ENCODE peak calls at places on chromosomes 6 and 20, in nine cellular contexts. X is bronchial epithelial cell, L is Calu3, P is tibial artery, K is heart left ventricle, Y is thoracic aorta, U is cardiac muscle cell, B is lower lobe of right lung, E is fibroblast of lung. V is an unnamed sample.

GRCh38 chr6:87407531-87407895 is 259 bp upstream of the CFAP206 start:
- DNase-seq in B (no peak), Y (no peak), E (peak; percentile 37), L (peak; percentile 44), K (no peak), P (no peak), X (peak; percentile 40), U (peak; percentile 57), V (no peak)

GRCh38 chr6:48068326-48069191 is 42.4 kb downstream of the PTCHD4 start:
- DNase-seq in E (peak; percentile 23), L (peak; percentile 13), U (no peak), B (no peak), X (no peak), K (peak; percentile 53), P (peak; percentile 60), Y (no peak), V (no peak)

GRCh38 chr6:166025149-166025898 is 142.3 kb downstream of the TBXT start:
- DNase-seq in E (peak; percentile 93), X (no peak), K (no peak), L (no peak), U (peak; percentile 85), B (peak; percentile 69), Y (no peak), P (no peak), V (peak; percentile 35)

GRCh38 chr20:38209736-38210405 is 44.8 kb upstream of the TGM2 start:
- DNase-seq in K (no peak), E (no peak), P (peak; percentile 68), X (peak; percentile 26), L (no peak), B (no peak), Y (no peak), U (no peak), V (no peak)

GRCh38 chr6:64580346-64580745 is 944.7 kb downstream of the PHF3 start:
- DNase-seq in L (no peak), U (peak; percentile 40), P (no peak), B (no peak), X (peak; percentile 88), K (no peak), Y (no peak), E (peak; percentile 4), V (peak; percentile 85)

GRCh38 chr20:11676618-11677289 is 240.9 kb upstream of the BTBD3 start:
- DNase-seq in K (peak; percentile 55), P (no peak), Y (no peak), B (no peak), L (peak; percentile 61), X (peak; percentile 35), U (peak; percentile 67), E (peak; percentile 26), V (peak; percentile 61)

GRCh38 chr6:25056130-25056529 is 120.4 kb upstream of the RIPOR2 start:
- DNase-seq in P (no peak), U (no peak), L (no peak), E (no peak), X (no peak), K (no peak), B (peak; percentile 56), Y (no peak), V (no peak)

GRCh38 chr20:57941121-57941522 is 231.3 kb upstream of the PMEPA1 start:
- DNase-seq in K (no peak), E (no peak), U (no peak), L (peak; percentile 69), B (no peak), Y (no peak), X (no peak), P (no peak), V (no peak)

GRCh38 chr6:30830438-30830837 is 53.9 kb upstream of the DDR1 start:
- DNase-seq in X (no peak), B (no peak), L (no peak), U (no peak), E (no peak), K (no peak), P (no peak), Y (no peak), V (no peak)

GRCh38 chr6:137926207-137926731 is 59.2 kb downstream of the TNFAIP3 start:
- DNase-seq in X (peak; percentile 92), L (peak; percentile 32), B (no peak), P (no peak), Y (no peak), U (peak; percentile 69), E (peak; percentile 97), K (no peak), V (peak; percentile 58)

GRCh38 chr6:130700397-130700796 is 126.8 kb upstream of the SMLR1 start:
- DNase-seq in K (no peak), E (no peak), U (no peak), X (no peak), P (no peak), L (no peak), B (no peak), Y (no peak), V (no peak)

GRCh38 chr6:158157064-158157764 is 10.8 kb downstream of the SERAC1 start:
- DNase-seq in L (no peak), X (no peak), K (no peak), U (no peak), E (no peak), B (no peak), P (no peak), Y (no peak), V (no peak)

GRCh38 chr20:43925786-43926185 is 11.1 kb downstream of the TOX2 start:
- DNase-seq in K (no peak), X (no peak), L (peak; percentile 46), B (no peak), Y (no peak), P (no peak), U (peak; percentile 64), E (peak; percentile 59), V (peak; percentile 45)

GRCh38 chr6:36616888-36617521 is 22.8 kb downstream of the SRSF3 start:
- DNase-seq in P (peak; percentile 64), Y (no peak), E (peak; percentile 63), B (peak; percentile 71), L (peak; percentile 84), U (no peak), K (peak; percentile 74), X (peak; percentile 98), V (peak; percentile 99)

GRCh38 chr6:5514353-5514752 is 253.0 kb downstream of the FARS2 start:
- DNase-seq in U (no peak), P (no peak), Y (no peak), E (no peak), K (no peak), L (no peak), X (no peak), B (no peak), V (no peak)

GRCh38 chr20:36465109-36466080 is 75.9 kb upstream of the MYL9 start:
- DNase-seq in K (no peak), Y (no peak), X (peak; percentile 79), P (peak; percentile 68), U (peak; percentile 55), B (no peak), E (peak; percentile 89), L (peak; percentile 41), V (peak; percentile 80)

DNA sequence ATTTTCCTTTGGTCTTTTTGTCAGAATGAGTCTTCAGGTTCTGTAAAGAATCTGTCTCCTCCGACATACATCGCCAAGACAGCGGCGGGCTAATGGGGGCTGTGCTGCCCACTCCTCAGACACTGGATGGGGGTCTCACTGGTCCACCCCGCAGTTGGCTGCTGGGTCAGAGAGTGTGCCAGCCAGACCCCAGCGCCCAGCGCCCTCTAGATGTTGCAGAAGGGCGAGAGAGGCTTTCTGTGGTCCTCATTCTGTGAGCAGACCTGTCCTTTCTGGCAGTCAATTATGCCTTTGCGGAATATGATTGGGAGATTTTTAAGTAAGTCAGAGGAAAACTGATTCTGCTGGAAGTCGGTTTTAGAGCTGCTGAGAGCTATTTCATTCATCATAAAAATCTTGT is 7.8 kb upstream of the CCR6 start:
- DNase-seq in P (no peak), B (no peak), K (no peak), E (no peak), U (no peak), Y (no peak), L (no peak), X (no peak), V (no peak)
- TF ChIP-seq CTCF in P (no peak), B (no peak), K (no peak), E (no peak), U (peak; percentile 4), Y (no peak), L (no peak), X (no peak), V (no peak)

DNA sequence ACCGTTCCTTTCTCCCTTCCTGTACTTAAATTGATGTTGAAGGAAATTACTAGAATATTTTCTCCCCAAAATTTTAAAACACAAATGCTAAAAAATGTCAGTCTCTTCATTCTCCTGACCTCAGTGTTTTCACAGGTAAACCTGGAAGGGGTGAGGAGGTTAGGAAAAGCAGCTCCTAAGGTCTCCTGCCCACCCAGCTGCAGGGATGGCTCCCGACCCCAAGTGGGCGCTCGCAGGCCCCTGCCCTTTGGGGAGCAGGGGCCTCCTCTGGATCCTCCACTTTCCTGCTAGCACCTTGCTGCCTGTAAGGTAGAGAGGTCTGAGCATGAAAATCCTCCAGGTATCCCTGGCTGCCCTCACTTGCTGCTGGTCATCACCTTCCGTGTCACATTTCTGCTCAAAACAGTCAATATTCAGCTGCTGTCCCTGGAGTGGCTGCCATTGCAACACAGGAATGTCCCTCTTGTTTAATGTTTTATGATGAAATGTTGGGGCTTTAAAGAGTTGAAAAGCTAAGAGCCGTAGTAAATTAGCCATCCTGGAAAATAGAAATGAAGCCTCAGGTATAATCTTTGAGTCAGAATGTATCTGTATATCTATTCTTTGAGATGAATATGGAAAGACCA is 10.9 kb upstream of the HSP90AB1 start:
- DNase-seq in X (no peak), P (no peak), U (no peak), E (no peak), B (peak; percentile 31), Y (no peak), L (no peak), K (no peak), V (no peak)
- TF ChIP-seq CTCF in X (no peak), P (no peak), U (no peak), E (no peak), B (no peak), Y (no peak), L (no peak), K (no peak), V (no peak)

DNA sequence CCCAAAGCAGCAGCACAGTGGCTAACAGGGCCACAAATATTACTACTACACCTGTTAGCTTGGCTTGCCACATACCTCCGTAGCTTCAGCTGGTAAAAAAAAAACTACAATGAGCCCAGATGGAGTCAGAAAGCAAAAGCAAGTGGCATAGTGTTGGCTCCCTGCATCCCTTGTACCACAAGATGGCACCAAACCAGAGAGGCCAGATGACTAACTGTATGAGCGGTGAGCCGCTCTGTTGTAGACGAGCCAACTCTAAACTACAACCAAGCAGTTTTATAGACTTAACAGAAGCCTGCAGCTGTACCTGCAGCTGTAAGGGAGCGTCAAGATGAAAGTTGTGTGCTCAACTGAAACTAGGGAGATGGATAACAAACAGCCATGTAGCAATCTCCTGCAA is 84.5 kb upstream of the MCHR2 start:
- DNase-seq in Y (no peak), B (no peak), U (peak; percentile 41), K (no peak), P (no peak), L (peak; percentile 55), E (peak; percentile 46), X (peak; percentile 37), V (peak; percentile 77)
- TF ChIP-seq CTCF in Y (no peak), B (no peak), U (peak; percentile 49), K (no peak), P (no peak), L (peak; percentile 38), E (peak; percentile 38), X (peak; percentile 70), V (peak; percentile 41)

GRCh38 chr6:1479095-1479494 is 89.7 kb downstream of the FOXF2 start:
- DNase-seq in K (no peak), Y (no peak), X (no peak), B (no peak), E (peak; percentile 92), P (no peak), U (peak; percentile 79), L (no peak), V (peak; percentile 66)
- TF ChIP-seq CTCF in K (no peak), Y (no peak), X (no peak), B (no peak), E (peak; percentile 43), P (no peak), U (peak; percentile 38), L (no peak), V (no peak)

GRCh38 chr6:49423817-49424216 is 39.2 kb downstream of the MMUT start:
- DNase-seq in Y (no peak), L (no peak), U (peak; percentile 53), P (no peak), B (no peak), E (no peak), K (no peak), X (peak; percentile 37), V (peak; percentile 23)
- TF ChIP-seq CTCF in Y (no peak), L (peak; percentile 34), U (peak; percentile 19), P (no peak), B (no peak), E (no peak), K (no peak), X (peak; percentile 12), V (peak; percentile 43)

V was measured in MCF 10A.